ENCODE peak calls at places on chromosomes 13 and 19, in four cellular contexts. I is activated CD4-positive, CD25-positive, alpha-beta regulatory T cell; M is stimulated activated CD4-positive, alpha-beta T cell treated with anti-CD3 and anti-CD28 coated beads, Interleukin-1b, Interleukin-23, amount 100 ng/mL, for 4 hours; Q is NCI-H1436. O is an unnamed sample.

GRCh38 chr19:17323274-17323972 is 11.2 kb downstream of the ANO8 start:
- DNase-seq in I (no peak), M (no peak), Q (no peak), O (no peak)

GRCh38 chr19:40191836-40192646 is 815 bp downstream of the MAP3K10 start:
- DNase-seq in I (no peak), M (no peak), Q (no peak), O (no peak)

GRCh38 chr19:35290381-35291135 is 1.4 kb upstream of the MAG start:
- DNase-seq in I (no peak), M (no peak), Q (no peak), O (no peak)

GRCh38 chr19:49489601-49490167 is 2.3 kb downstream of the RPL13A start:
- DNase-seq in I (no peak), M (no peak), Q (no peak), O (no peak)

GRCh38 chr19:7614859-7615741 is 14.2 kb downstream of the XAB2 start:
- DNase-seq in I (no peak), M (no peak), Q (no peak), O (no peak)

GRCh38 chr13:78061806-78062205 is 143.2 kb upstream of the EDNRB start:
- DNase-seq in I (no peak), M (no peak), Q (no peak), O (no peak)

GRCh38 chr13:76790519-76791289 is 95.5 kb downstream of the KCTD12 start:
- DNase-seq in I (no peak), M (no peak), Q (no peak), O (no peak)

GRCh38 chr19:4800591-4801081 is 9.1 kb downstream of the FEM1A start:
- DNase-seq in I (no peak), M (no peak), Q (no peak), O (no peak)

GRCh38 chr13:44908712-44909111 is 80.6 kb downstream of the NUFIP1 start:
- DNase-seq in I (no peak), M (no peak), Q (no peak), O (no peak)

GRCh38 chr19:46422344-46422743 is 6.4 kb downstream of the PNMA8C start:
- DNase-seq in I (no peak), M (no peak), Q (no peak), O (no peak)

GRCh38 chr19:40443930-40444180 is 280 bp downstream of the SERTAD3 start:
- DNase-seq in I (no peak), M (no peak), Q (peak), O (peak)

GRCh38 chr19:41936961-41937360 is 8.7 kb upstream of the ERFL start:
- DNase-seq in I (no peak), M (no peak), Q (no peak), O (no peak)

GRCh38 chr13:31965361-31966066 is 66.1 kb upstream of the FRY start:
- DNase-seq in I (no peak), M (no peak), Q (no peak), O (no peak)

GRCh38 chr19:7471696-7472620 is 16.9 kb downstream of the PEX11G start:
- DNase-seq in I (no peak), M (no peak), Q (no peak), O (no peak)

GRCh38 chr13:95067303-95067702 is 233.9 kb downstream of the ABCC4 start:
- DNase-seq in I (no peak), M (no peak), Q (no peak), O (no peak)

GRCh38 chr13:103471896-103472295 is 405.7 kb upstream of the SLC10A2 start:
- DNase-seq in I (no peak), M (no peak), Q (no peak), O (no peak)

GRCh38 chr19:14248578-14249011 is 42.6 kb upstream of the ADGRL1 start:
- DNase-seq in I (peak), M (peak), Q (peak), O (peak)

GRCh38 chr19:18373892-18374629 is 11.9 kb upstream of the GDF15 start:
- DNase-seq in I (peak), M (no peak), Q (peak), O (peak)

GRCh38 chr19:43362179-43362578 is 8.7 kb downstream of the CD177 start:
- DNase-seq in I (no peak), M (no peak), Q (no peak), O (no peak)

GRCh38 chr13:24894277-24894971 is 130.5 kb downstream of the RNF17 start:
- DNase-seq in I (no peak), M (no peak), Q (no peak), O (no peak)

GRCh38 chr13:101930331-101930730 is 471.5 kb downstream of the FGF14 start:
- DNase-seq in I (no peak), M (no peak), Q (no peak), O (no peak)

GRCh38 chr13:44277459-44277858 is 96.2 kb upstream of the SERP2 start:
- DNase-seq in I (no peak), M (no peak), Q (no peak), O (no peak)

GRCh38 chr19:1400281-1401137 is 833 bp downstream of the GAMT start:
- DNase-seq in I (no peak), M (no peak), Q (peak), O (no peak)

GRCh38 chr19:3249408-3249807 is 24.9 kb downstream of the CELF5 start:
- DNase-seq in I (no peak), M (no peak), Q (no peak), O (no peak)

GRCh38 chr13:103671547-103671946 is 605.3 kb upstream of the SLC10A2 start:
- DNase-seq in I (no peak), M (no peak), Q (no peak), O (no peak)

GRCh38 chr19:48683349-48683748 is 10.5 kb upstream of the NTN5 start:
- DNase-seq in I (no peak), M (no peak), Q (no peak), O (no peak)

GRCh38 chr13:75258159-75258782 is 223.7 kb downstream of the TBC1D4 start:
- DNase-seq in I (no peak), M (no peak), Q (peak), O (no peak)

GRCh38 chr13:48730971-48731658 is 77.4 kb downstream of the CYSLTR2 start:
- DNase-seq in I (no peak), M (no peak), Q (no peak), O (no peak)

GRCh38 chr19:39506598-39506943 is 7.8 kb downstream of the DLL3 start:
- DNase-seq in I (no peak), M (no peak), Q (no peak), O (no peak)

GRCh38 chr13:51818276-51818675 is 14.3 kb upstream of the DHRS12 start:
- DNase-seq in I (no peak), M (no peak), Q (no peak), O (no peak)

GRCh38 chr19:56748443-56748842 is 76.9 kb upstream of the ZNF835 start:
- DNase-seq in I (no peak), M (no peak), Q (no peak), O (no peak)

GRCh38 chr19:6654347-6655310 is 15.3 kb downstream of the TNFSF14 start:
- DNase-seq in I (no peak), M (no peak), Q (no peak), O (no peak)

O was measured in NCI-H1105.